ENCODE peak calls at places on chromosomes 16 and 17, in seven cellular contexts. Q is HCEC 1CT; W is HT1080; A is stimulated activated CD8-positive, alpha-beta memory T cell treated with anti-CD3 and anti-CD28 coated beads, Interleukin-2, amount 100 ng/mL, for 1 hour; Z is NCI-H2081; T is pancreas; B is LoVo. Y is an unnamed sample.

GRCh38 chr16:1427473-1428461 is 3.1 kb upstream of the PERCC1 start:
- DNase-seq in B (no peak), Z (no peak), W (no peak), A (no peak), T (no peak), Q (no peak), Y (no peak)

GRCh38 chr16:19700319-19700781 is 17.7 kb downstream of the KNOP1 start:
- DNase-seq in W (peak), A (no peak), T (no peak), Q (peak), Z (peak), B (peak), Y (no peak)

GRCh38 chr16:2752850-2753522 is 548 bp downstream of the SRRM2 start:
- DNase-seq in T (peak), Z (peak), W (no peak), A (peak), B (peak), Q (peak), Y (no peak)

GRCh38 chr17:18246880-18247612 is 11.5 kb downstream of the FLII start:
- DNase-seq in Z (peak), W (no peak), T (peak), A (no peak), Q (no peak), B (no peak), Y (no peak)

GRCh38 chr17:31424944-31425582 is 33.6 kb downstream of the RAB11FIP4 start:
- DNase-seq in W (no peak), A (no peak), T (no peak), Z (peak), Q (no peak), B (no peak), Y (no peak)

GRCh38 chr16:12436201-12436657 is 367.5 kb downstream of the CPPED1 start:
- DNase-seq in T (no peak), W (no peak), A (no peak), Z (peak), Q (no peak), B (no peak), Y (no peak)

GRCh38 chr17:7141824-7142223 is 27.2 kb upstream of the ASGR2 start:
- DNase-seq in Z (no peak), T (no peak), A (no peak), B (peak), W (no peak), Q (no peak), Y (no peak)

GRCh38 chr16:89330177-89330856 is 112.8 kb downstream of the ZNF778 start:
- DNase-seq in A (no peak), Q (no peak), T (peak), B (peak), W (peak), Z (peak), Y (no peak)

GRCh38 chr17:8610558-8610957 is 20.0 kb downstream of the MYH10 start:
- DNase-seq in A (no peak), Z (no peak), W (no peak), B (no peak), Q (no peak), T (no peak), Y (no peak)

GRCh38 chr16:56340864-56341365 is 84.4 kb downstream of the AMFR start:
- DNase-seq in Z (no peak), T (peak), W (no peak), A (no peak), B (no peak), Q (no peak), Y (no peak)

GRCh38 chr16:71956500-71956899 is 43.7 kb downstream of the PKD1L3 start:
- DNase-seq in B (no peak), Z (no peak), T (no peak), Q (no peak), A (no peak), W (no peak), Y (no peak)

GRCh38 chr16:8919934-8920465 is 37.8 kb downstream of the LITAFD start:
- DNase-seq in T (no peak), B (no peak), Z (peak), W (no peak), A (no peak), Q (no peak), Y (no peak)

GRCh38 chr16:9192746-9193145 is 101.3 kb downstream of the HAPSTR1 start:
- DNase-seq in Q (no peak), W (peak), T (no peak), Z (no peak), A (no peak), B (no peak), Y (no peak)

GRCh38 chr16:10612649-10613179 is 32.3 kb upstream of the EMP2 start:
- DNase-seq in T (no peak), W (no peak), B (no peak), A (no peak), Z (no peak), Q (no peak), Y (no peak)

GRCh38 chr17:3695129-3695722 is 729 bp downstream of the P2RX5 start:
- DNase-seq in Q (peak), A (no peak), Z (no peak), T (no peak), B (peak), W (no peak), Y (no peak)

GRCh38 chr16:54847207-54847606 is 83.5 kb upstream of the IRX5 start:
- DNase-seq in B (no peak), Q (no peak), A (no peak), W (peak), Z (no peak), T (no peak), Y (no peak)

GRCh38 chr16:17271687-17272086 is 199.1 kb downstream of the XYLT1 start:
- DNase-seq in B (no peak), Z (no peak), A (no peak), T (peak), Q (no peak), W (no peak), Y (no peak)

GRCh38 chr16:54568897-54569807 is 282.6 kb upstream of the IRX3 start:
- DNase-seq in A (no peak), B (no peak), Q (no peak), W (no peak), Z (no peak), T (no peak), Y (no peak)

GRCh38 chr16:11141409-11142260 is 114.4 kb downstream of the SOCS1 start:
- DNase-seq in W (no peak), Z (no peak), B (no peak), A (no peak), T (no peak), Q (no peak), Y (no peak)

GRCh38 chr16:11240636-11241473 is 15.1 kb downstream of the SOCS1 start:
- DNase-seq in W (no peak), T (no peak), Z (no peak), Q (no peak), A (no peak), B (no peak), Y (no peak)

GRCh38 chr17:14690704-14691103 is 389.8 kb downstream of the HS3ST3B1 start:
- DNase-seq in A (no peak), W (no peak), Q (no peak), B (no peak), Z (no peak), T (no peak), Y (no peak)

GRCh38 chr17:5297245-5297644 is 15.2 kb downstream of the RABEP1 start:
- DNase-seq in B (no peak), A (no peak), Q (no peak), W (no peak), T (no peak), Z (no peak), Y (no peak)

GRCh38 chr16:83845263-83845662 is 37.5 kb downstream of the HSBP1 start:
- DNase-seq in Q (no peak), B (no peak), A (no peak), W (no peak), Z (no peak), T (no peak), Y (no peak)

Y was measured in esophagus squamous epithelium.